ENCODE peak calls at places on chromosomes 1 and 21, in seven cellular contexts. Y is ovary, V is left ventricle myocardium inferior, E is heart right ventricle, P is uterus, O is OCI-LY7, M is brain microvascular endothelial cell. Q is an unnamed sample. For H3K36me3, the result is how much of the 10 kb centered on the place peaks cover.

GRCh38 chr1:22208265-22208972 is 65.5 kb upstream of the WNT4 start:
- DNase-seq in Y (no peak), V (no peak), E (no peak), P (no peak), O (no peak), M (no peak), Q (no peak)

GRCh38 chr1:27934818-27935549 is at the start of gene SMPDL3B:
- DNase-seq in Y (no peak), V (no peak), E (no peak), P (no peak), O (peak), M (no peak), Q (no peak)

GRCh38 chr1:109379422-109379821 is 18.3 kb downstream of the SORT1 start:
- DNase-seq in Y (no peak), V (no peak), E (no peak), P (no peak), O (no peak), M (no peak), Q (no peak)

GRCh38 chr1:168485048-168485447 is 58.7 kb downstream of the XCL2 start:
- DNase-seq in Y (peak), V (no peak), E (no peak), P (peak), O (no peak), M (peak), Q (no peak)

GRCh38 chr1:44553771-44554170 is 120.5 kb downstream of the TMEM53 start:
- DNase-seq in Y (no peak), V (no peak), E (no peak), P (no peak), O (no peak), M (peak), Q (no peak)

GRCh38 chr1:109632671-109633346 is 13.2 kb downstream of the AMPD2 start:
- DNase-seq in Y (peak), V (no peak), E (no peak), P (peak), O (no peak), M (no peak), Q (no peak)

GRCh38 chr1:11176081-11176706 is 13.0 kb upstream of the ANGPTL7 start:
- DNase-seq in Y (no peak), V (peak), E (peak), P (no peak), O (no peak), M (peak), Q (peak)

GRCh38 chr1:244077473-244078220 is 26.6 kb downstream of the ZBTB18 start:
- DNase-seq in Y (no peak), V (no peak), E (no peak), P (no peak), O (no peak), M (no peak), Q (no peak)

GRCh38 chr1:1092149-1092855 is 18.2 kb upstream of the RNF223 start:
- DNase-seq in Y (no peak), V (peak), E (no peak), P (no peak), O (no peak), M (no peak), Q (no peak)

GRCh38 chr1:41240806-41241747 is 1.0 kb downstream of the SCMH1 start:
- DNase-seq in Y (peak), V (peak), E (peak), P (peak), O (peak), M (no peak), Q (no peak)

GRCh38 chr1:179767996-179768395 is 24.9 kb downstream of the FAM163A start:
- DNase-seq in Y (no peak), V (no peak), E (no peak), P (no peak), O (no peak), M (no peak), Q (no peak)

GRCh38 chr21:35113064-35113463 is 64.0 kb upstream of the RUNX1 start:
- DNase-seq in Y (no peak), V (no peak), E (no peak), P (no peak), O (no peak), M (peak), Q (no peak)

GRCh38 chr1:224879404-224879803 is 50.1 kb upstream of the DNAH14 start:
- DNase-seq in Y (no peak), V (no peak), E (no peak), P (no peak), O (no peak), M (peak), Q (no peak)

GRCh38 chr1:55718758-55719671 is 503.9 kb upstream of the USP24 start:
- DNase-seq in Y (peak), V (peak), E (peak), P (peak), O (no peak), M (peak), Q (peak)

GRCh38 chr1:152182431-152182830 is 23.4 kb upstream of the RPTN start:
- DNase-seq in Y (no peak), V (no peak), E (no peak), P (no peak), O (no peak), M (peak), Q (no peak)

GRCh38 chr21:39681845-39682244 is 63.1 kb upstream of the IGSF5 start:
- DNase-seq in Y (no peak), V (no peak), E (no peak), P (no peak), O (no peak), M (peak), Q (peak)

GRCh38 chr1:26696191-26696644 is 403 bp downstream of the ARID1A start:
- DNase-seq in Y (no peak), V (peak), E (peak), P (peak), O (no peak), M (no peak), Q (no peak)

GRCh38 chr1:147630447-147630846 is 39.9 kb downstream of the ACP6 start:
- DNase-seq in Y (no peak), V (no peak), E (no peak), P (peak), O (no peak), M (no peak), Q (no peak)

GRCh38 chr1:74161494-74161893 is 36.5 kb downstream of the LRRIQ3 start:
- DNase-seq in Y (no peak), V (no peak), E (no peak), P (no peak), O (no peak), M (no peak), Q (no peak)

GRCh38 chr1:9801909-9802308 is 21.9 kb downstream of the CLSTN1 start:
- DNase-seq in Y (no peak), V (no peak), E (no peak), P (no peak), O (no peak), M (no peak), Q (no peak)

GRCh38 chr1:20386682-20387081 is 96.0 kb downstream of the VWA5B1 start:
- DNase-seq in Y (no peak), V (no peak), E (no peak), P (no peak), O (peak), M (no peak), Q (no peak)

GRCh38 chr1:16900771-16901170 is 5.0 kb downstream of the RNU1-2 start:
- DNase-seq in Y (no peak), V (no peak), E (no peak), P (no peak), O (peak), M (no peak), Q (no peak)

GRCh38 chr21:21232320-21232719 is 234.1 kb downstream of the NCAM2 start:
- DNase-seq in Y (no peak), V (no peak), E (no peak), P (no peak), O (no peak), M (peak), Q (peak)

GRCh38 chr1:25873120-25873519 is 2.4 kb downstream of the PAQR7 start:
- DNase-seq in Y (peak), V (no peak), E (no peak), P (no peak), O (no peak), M (no peak), Q (no peak)

GRCh38 chr21:19607983-19608668 is 1204.5 kb upstream of the TMPRSS15 start:
- DNase-seq in Y (no peak), V (no peak), E (no peak), P (no peak), O (no peak), M (no peak), Q (no peak)

GRCh38 chr1:48233666-48234065 is 11.2 kb downstream of the SLC5A9 start:
- DNase-seq in Y (no peak), V (no peak), E (no peak), P (no peak), O (no peak), M (no peak), Q (no peak)

GRCh38 chr1:234780531-234781162 is 170.7 kb upstream of the IRF2BP2 start:
- DNase-seq in Y (no peak), V (no peak), E (no peak), P (no peak), O (no peak), M (no peak), Q (no peak)

GRCh38 chr1:62057631-62058290 is 136.9 kb upstream of the L1TD1 start:
- DNase-seq in Y (no peak), V (no peak), E (no peak), P (no peak), O (no peak), M (no peak), Q (no peak)

GRCh38 chr1:6038603-6039002 is 7.1 kb upstream of the KCNAB2 start:
- DNase-seq in Y (no peak), V (no peak), E (no peak), P (no peak), O (no peak), M (no peak), Q (no peak)

GRCh38 chr1:204921855-204922516 is 51.3 kb downstream of the NFASC start:
- DNase-seq in Y (no peak), V (no peak), E (no peak), P (no peak), O (no peak), M (no peak), Q (no peak)

GRCh38 chr1:209674957-209675566 is at the start of gene G0S2:
- DNase-seq in Y (peak), V (peak), E (peak), P (peak), O (no peak), M (no peak), Q (no peak)

GRCh38 chr1:205583461-205584130 is 48.2 kb downstream of the ELK4 start:
- DNase-seq in Y (no peak), V (no peak), E (no peak), P (no peak), O (no peak), M (no peak), Q (no peak)

GRCh38 chr1:157288006-157288405 is 149.8 kb upstream of the ETV3 start:
- DNase-seq in Y (no peak), V (no peak), E (no peak), P (no peak), O (no peak), M (no peak), Q (no peak)

GRCh38 chr1:218476385-218476784 is 131.2 kb downstream of the TGFB2 start:
- DNase-seq in Y (no peak), V (no peak), E (no peak), P (no peak), O (no peak), M (peak), Q (peak)

GRCh38 chr1:68120136-68120791 is 69.8 kb upstream of the DIRAS3 start:
- DNase-seq in Y (peak), V (no peak), E (no peak), P (peak), O (peak), M (peak), Q (peak)

GRCh38 chr1:94614980-94615379 is 73.4 kb upstream of the F3 start:
- DNase-seq in Y (no peak), V (no peak), E (no peak), P (no peak), O (no peak), M (no peak), Q (no peak)

GRCh38 chr1:108750476-108751191 is 4.2 kb downstream of the STXBP3 start:
- DNase-seq in Y (no peak), V (no peak), E (no peak), P (no peak), O (no peak), M (no peak), Q (no peak)

GRCh38 chr1:112697781-112698201 is 9.1 kb downstream of the RHOC start:
- DNase-seq in Y (no peak), V (no peak), E (no peak), P (no peak), O (no peak), M (no peak), Q (no peak)

GRCh38 chr1:112386024-112386723 is 9.8 kb upstream of the CTTNBP2NL start:
- DNase-seq in Y (no peak), V (no peak), E (no peak), P (no peak), O (no peak), M (no peak), Q (no peak)

GRCh38 chr1:172135923-172136610 is 284.4 kb upstream of the C1orf105 start:
- DNase-seq in Y (no peak), V (no peak), E (no peak), P (no peak), O (no peak), M (peak), Q (no peak)

GRCh38 chr1:172134087-172134731 is 286.3 kb upstream of the C1orf105 start:
- DNase-seq in Y (no peak), V (no peak), E (no peak), P (no peak), O (no peak), M (no peak), Q (no peak)

GRCh38 chr1:172132836-172133235 is 287.6 kb upstream of the C1orf105 start:
- DNase-seq in Y (no peak), V (no peak), E (no peak), P (no peak), O (no peak), M (no peak), Q (no peak)

GRCh38 chr1:172136925-172137324 is 283.6 kb upstream of the C1orf105 start:
- DNase-seq in Y (no peak), V (no peak), E (no peak), P (no peak), O (no peak), M (no peak), Q (no peak)

DNA sequence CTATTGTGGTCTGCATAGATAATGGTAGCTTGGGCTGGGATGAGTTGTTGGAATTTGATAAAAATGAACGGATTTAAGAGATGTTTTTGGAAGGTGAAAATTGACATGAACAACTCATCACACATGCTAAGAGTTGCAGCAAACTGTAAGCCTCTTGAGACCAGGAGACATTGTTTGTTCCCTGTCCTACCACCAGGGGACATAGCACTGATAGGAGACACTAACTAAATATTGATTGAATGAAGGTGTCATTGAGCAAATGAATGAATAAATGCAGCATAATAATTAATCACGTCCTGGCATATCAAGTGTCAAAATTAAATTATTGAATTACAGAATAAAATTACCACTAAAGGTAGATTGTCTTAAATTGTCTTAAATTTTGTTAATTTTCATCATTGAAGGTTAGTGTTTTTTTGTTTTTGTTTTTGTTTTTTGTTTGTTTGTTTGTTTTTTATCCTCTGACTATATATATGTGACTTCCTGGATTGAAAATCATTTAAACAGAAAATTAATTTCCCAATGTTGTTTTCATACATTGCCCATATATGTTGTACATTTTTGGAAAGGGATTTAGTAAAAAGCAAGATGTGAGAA is 285.3 kb upstream of the C1orf105 start:
- DNase-seq in Y (no peak), V (no peak), E (no peak), P (no peak), O (peak), M (no peak), Q (no peak)
- TF ChIP-seq CTCF in Y (peak), V (peak), E (peak), P (peak), O (peak), M (peak), Q (peak)

DNA sequence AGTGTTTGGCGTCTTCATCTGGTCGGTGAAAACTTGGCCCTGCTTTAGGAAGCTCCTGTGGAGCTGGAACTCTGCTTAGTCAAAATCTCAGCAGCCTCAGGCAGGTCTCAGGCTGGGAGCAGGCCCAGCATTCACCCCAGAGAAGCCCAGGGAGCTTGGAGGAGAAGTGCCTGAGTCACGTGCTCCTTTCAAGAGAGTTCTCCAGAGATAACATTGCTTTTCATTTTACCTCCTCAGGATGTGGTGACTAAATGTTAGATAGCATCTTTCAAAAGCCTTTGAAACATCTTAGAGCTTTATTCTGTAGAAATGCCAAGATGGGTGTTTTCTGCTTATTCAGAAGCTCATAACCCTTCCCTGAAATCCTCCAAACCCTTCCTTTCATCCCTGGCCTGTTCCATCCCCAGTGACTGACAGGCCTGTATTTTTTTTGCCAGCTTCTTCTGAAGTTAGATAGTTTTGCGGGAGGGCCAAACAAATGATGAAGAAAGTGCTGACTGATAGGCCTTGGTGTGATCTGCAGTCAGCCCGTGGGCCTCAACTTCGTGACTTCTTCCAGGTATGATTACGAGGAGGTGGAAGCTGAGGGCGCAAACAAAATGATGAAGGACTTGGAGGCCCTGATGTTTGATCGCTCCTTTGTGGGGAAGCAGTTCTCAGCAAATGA is 58.0 kb downstream of the PGM1 start:
- DNase-seq in Y (no peak), V (no peak), E (no peak), P (no peak), O (no peak), M (peak), Q (no peak)
- H3K36me3 ChIP-seq in Y (under half), V (half or more), E (under half), P (under half), O (under half), M (under half), Q (under half)

DNA sequence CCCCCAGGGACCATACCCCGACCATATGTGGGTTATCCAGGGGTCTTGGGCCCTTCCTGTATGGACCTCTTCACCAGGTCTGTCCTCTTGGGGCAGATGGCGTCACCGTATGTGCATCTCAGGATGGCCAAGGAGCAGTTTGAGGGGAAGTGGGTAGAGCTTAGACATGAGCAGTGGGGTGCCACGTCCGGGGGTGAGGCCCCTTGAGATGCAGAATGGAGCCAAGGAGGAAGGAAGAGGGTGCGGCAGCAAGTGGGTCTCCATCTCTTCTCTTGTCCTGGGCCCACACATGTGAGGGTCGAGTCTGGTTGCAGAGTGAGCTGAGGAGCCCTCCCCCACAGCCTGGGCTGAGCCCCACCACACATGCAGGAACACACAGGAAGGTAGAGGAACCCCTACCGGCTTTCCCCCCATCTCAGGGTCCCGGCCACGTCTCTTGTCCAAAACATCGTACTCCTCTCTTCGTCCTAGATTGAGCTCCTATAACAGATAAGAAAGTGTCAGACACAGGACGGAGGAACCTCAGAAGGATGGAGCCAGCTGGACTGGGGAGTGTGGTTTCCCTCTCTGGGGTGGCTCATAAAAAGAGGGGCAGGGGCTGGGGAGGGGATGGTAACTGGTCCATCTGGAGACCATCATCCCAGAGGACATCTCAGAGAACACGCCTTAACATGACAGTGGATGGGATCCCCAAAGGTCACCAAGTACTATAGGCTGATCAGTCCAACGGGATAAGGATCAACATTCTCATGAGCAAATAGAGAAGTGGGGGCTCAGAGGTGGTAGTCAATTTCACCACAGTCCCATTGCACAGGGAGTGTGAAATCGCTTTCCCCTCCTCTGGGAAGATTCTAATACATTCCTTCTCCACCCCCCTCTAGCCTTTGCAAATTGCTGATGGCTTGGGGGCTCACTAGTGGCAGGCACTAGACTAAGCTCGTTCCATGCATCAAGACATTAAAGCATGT is 79.9 kb downstream of the CD247 start:
- DNase-seq in Y (no peak), V (no peak), E (no peak), P (no peak), O (no peak), M (no peak), Q (no peak)
- H3K4me3 ChIP-seq in Y (no peak), V (peak), E (no peak), P (no peak), O (peak), M (no peak), Q (no peak)

DNA sequence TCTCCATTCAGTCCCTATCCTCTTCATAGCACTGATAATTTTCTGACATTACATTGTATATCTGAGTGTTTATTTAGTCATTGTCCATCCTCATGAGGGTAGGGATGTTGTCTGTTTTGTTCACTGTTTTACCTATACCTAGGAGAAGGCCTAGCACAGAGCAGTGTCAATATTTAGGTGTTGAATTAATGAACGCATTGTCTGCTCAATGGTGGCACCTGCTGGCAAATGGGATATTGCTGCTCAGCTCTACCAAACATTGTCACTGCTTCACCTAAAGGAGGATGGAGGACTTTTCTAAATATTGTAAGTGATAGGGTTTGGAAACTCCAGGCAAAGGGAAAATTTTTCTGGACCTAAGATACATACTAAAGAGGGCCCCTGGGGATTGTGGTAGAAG is 243.9 kb downstream of the RRAGC start:
- DNase-seq in Y (no peak), V (no peak), E (no peak), P (no peak), O (no peak), M (no peak), Q (no peak)
- TF ChIP-seq CTCF in Y (no peak), V (no peak), E (no peak), P (no peak), O (peak), M (peak), Q (peak)

GRCh38 chr1:150464422-150464826 is 22.8 kb upstream of the TARS2 start:
- DNase-seq in Y (peak), V (no peak), E (peak), P (peak), O (peak), M (peak), Q (no peak)
- H3K36me3 ChIP-seq in Y (under half), V (half or more), E (under half), P (under half), O (half or more), M (under half), Q (under half)

Q was measured in BJ.